ENCODE peak calls at places on chromosome 11, in four cellular contexts. C is activated CD4-positive, alpha-beta memory T cell treated with anti-CD3 and anti-CD28 coated beads, Interleukin-2, amount 10 ng/mL, durations not matched to agents 7 days and 5 days; O is HT1080; G is DMS 273 treated with DMSO at 0.1 percent for 48 hours. U is an unnamed sample.

GRCh38 chr11:12167098-12167999 is 57.0 kb downstream of the MICAL2 start:
- DNase-seq in C (peak), O (peak), G (no peak), U (no peak)

GRCh38 chr11:35364101-35364780 is 55.1 kb downstream of the SLC1A2 start:
- DNase-seq in C (no peak), O (peak), G (no peak), U (peak)

GRCh38 chr11:14578551-14578956 is 58.4 kb upstream of the PSMA1 start:
- DNase-seq in C (peak), O (peak), G (peak), U (no peak)

GRCh38 chr11:108788565-108789199 is 123.8 kb downstream of the DDX10 start:
- DNase-seq in C (no peak), O (peak), G (no peak), U (no peak)

GRCh38 chr11:134579709-134580634 is 167.9 kb upstream of the B3GAT1 start:
- DNase-seq in C (no peak), O (no peak), G (no peak), U (no peak)

GRCh38 chr11:8098879-8099278 is 17.9 kb downstream of the TUB start:
- DNase-seq in C (no peak), O (no peak), G (no peak), U (no peak)

GRCh38 chr11:44192015-44192380 is 96.5 kb downstream of the EXT2 start:
- DNase-seq in C (no peak), O (no peak), G (no peak), U (no peak)

GRCh38 chr11:61516675-61517516 is 8.3 kb downstream of the LRRC10B start:
- DNase-seq in C (peak), O (peak), G (no peak), U (no peak)